ENCODE peak calls at places on chromosomes 3 and 15, in nine cellular contexts. D is AG08396; Z is cardiac fibroblast; J is B cell; H is H9; S is GM20000; O is activated naive CD8-positive, alpha-beta T cell treated with anti-CD3 and anti-CD28 coated beads, Interleukin-2, amount 10 ng/mL, durations not matched to agents 7 days and 5 days; P is HFF-Myc; I is EL. W is an unnamed sample.

GRCh38 chr3:195241592-195242355 is 29.2 kb downstream of the XXYLT1 start:
- DNase-seq in D (no peak), Z (no peak), J (no peak), H (no peak), S (no peak), O (no peak), P (no peak), I (no peak), W (peak; percentile 11)

GRCh38 chr3:64977308-64978100 is 289.7 kb upstream of the ADAMTS9 start:
- DNase-seq in D (no peak), Z (peak; percentile 28), J (no peak), H (peak; percentile 35), S (no peak), O (no peak), P (no peak), I (peak; percentile 10), W (peak; percentile 79)

GRCh38 chr3:124824286-124824915 is 62.8 kb downstream of the ITGB5 start:
- DNase-seq in D (no peak), Z (no peak), J (no peak), H (no peak), S (no peak), O (no peak), P (no peak), I (peak; percentile 53), W (no peak)

GRCh38 chr3:52121459-52121795 is 32.8 kb downstream of the POC1A start:
- DNase-seq in D (no peak), Z (peak; percentile 28), J (peak; percentile 34), H (no peak), S (peak; percentile 58), O (no peak), P (no peak), I (no peak), W (no peak)

GRCh38 chr3:15332405-15333098 is at the start of gene SH3BP5:
- DNase-seq in D (peak; percentile 92), Z (peak; percentile 76), J (peak; percentile 87), H (peak; percentile 81), S (peak; percentile 91), O (peak; percentile 87), P (no peak), I (peak; percentile 71), W (peak; percentile 67)

GRCh38 chr3:140530603-140531002 is 147.3 kb upstream of the TRIM42 start:
- DNase-seq in D (no peak), Z (no peak), J (no peak), H (no peak), S (no peak), O (no peak), P (no peak), I (no peak), W (peak; percentile 33)

GRCh38 chr3:61005591-61005990 is 245.7 kb downstream of the FHIT start:
- DNase-seq in D (no peak), Z (no peak), J (no peak), H (no peak), S (no peak), O (no peak), P (no peak), I (no peak), W (no peak)

GRCh38 chr3:73215286-73215685 is 153.8 kb downstream of the EBLN2 start:
- DNase-seq in D (peak; percentile 13), Z (peak; percentile 3), J (no peak), H (no peak), S (no peak), O (no peak), P (no peak), I (no peak), W (no peak)

GRCh38 chr3:25885544-25885943 is 95.7 kb downstream of the OXSM start:
- DNase-seq in D (no peak), Z (no peak), J (no peak), H (no peak), S (no peak), O (no peak), P (no peak), I (peak; percentile 77), W (peak; percentile 65)

GRCh38 chr15:70539409-70539808 is 223.9 kb downstream of the UACA start:
- DNase-seq in D (no peak), Z (no peak), J (no peak), H (no peak), S (no peak), O (no peak), P (no peak), I (no peak), W (no peak)

GRCh38 chr15:23503546-23503945 is 56.5 kb upstream of the GOLGA6L2 start:
- DNase-seq in D (no peak), Z (no peak), J (no peak), H (no peak), S (no peak), O (no peak), P (no peak), I (no peak), W (no peak)

GRCh38 chr15:94792166-94792565 is 560.8 kb downstream of the MCTP2 start:
- DNase-seq in D (no peak), Z (no peak), J (no peak), H (no peak), S (no peak), O (no peak), P (no peak), I (peak; percentile 31), W (peak; percentile 2)

GRCh38 chr15:67805871-67806538 is 19.3 kb upstream of the SKOR1 start:
- DNase-seq in D (no peak), Z (no peak), J (no peak), H (no peak), S (no peak), O (no peak), P (no peak), I (no peak), W (no peak)

GRCh38 chr3:143150979-143151726 is 31.6 kb downstream of the CHST2 start:
- DNase-seq in D (no peak), Z (peak; percentile 81), J (no peak), H (no peak), S (no peak), O (no peak), P (no peak), I (no peak), W (no peak)

GRCh38 chr15:67117356-67117755 is 52.0 kb downstream of the SMAD3 start:
- DNase-seq in D (no peak), Z (peak; percentile 70), J (peak; percentile 45), H (no peak), S (no peak), O (peak; percentile 10), P (no peak), I (peak; percentile 60), W (no peak)

GRCh38 chr3:9402410-9403228 is 5.2 kb downstream of the SETD5 start:
- DNase-seq in D (no peak), Z (peak; percentile 58), J (no peak), H (peak; percentile 77), S (no peak), O (no peak), P (no peak), I (no peak), W (peak; percentile 62)

GRCh38 chr3:58025824-58026579 is 17.8 kb downstream of the FLNB start:
- DNase-seq in D (no peak), Z (peak; percentile 71), J (no peak), H (no peak), S (no peak), O (no peak), P (no peak), I (peak; percentile 37), W (peak; percentile 44)

GRCh38 chr3:76352069-76352847 is 566.9 kb upstream of the ZNF717 start:
- DNase-seq in D (no peak), Z (no peak), J (no peak), H (no peak), S (no peak), O (no peak), P (no peak), I (no peak), W (no peak)